ENCODE peak calls at places on chromosomes 7 and 10, in seven cellular contexts. T, B, W, Y, A, Z and J are unnamed samples. For H3K27me3 and H3K4me1, the result is how much of the 10 kb centered on the place peaks cover.

GRCh38 chr10:92517034-92517655 is 56.7 kb downstream of the IDE start:
- DNase-seq in A (no peak), B (peak), W (peak), T (no peak), Y (peak), Z (peak), J (peak)

GRCh38 chr7:48424731-48425130 is 253.5 kb downstream of the ABCA13 start:
- DNase-seq in Z (no peak), T (no peak), W (no peak), Y (no peak), B (peak), A (no peak), J (peak)

GRCh38 chr10:99330675-99330924 is 1.4 kb downstream of the CNNM1 start:
- DNase-seq in Z (no peak), A (no peak), W (no peak), B (no peak), T (no peak), Y (no peak), J (no peak)

GRCh38 chr10:4281207-4281825 is 496.3 kb upstream of the KLF6 start:
- DNase-seq in Z (no peak), A (no peak), W (no peak), B (no peak), Y (no peak), T (no peak), J (no peak)

GRCh38 chr10:13165177-13165576 is 3.8 kb downstream of the MCM10 start:
- DNase-seq in Y (no peak), Z (no peak), W (no peak), B (no peak), T (no peak), A (no peak), J (no peak)

GRCh38 chr7:38280707-38281106 is 7.3 kb upstream of the TARP start:
- DNase-seq in W (no peak), A (no peak), T (no peak), B (no peak), Y (no peak), Z (no peak), J (no peak)

GRCh38 chr7:36366005-36366583 is 23.6 kb upstream of the ANLN start:
- DNase-seq in T (no peak), A (no peak), W (no peak), B (no peak), Y (no peak), Z (no peak), J (no peak)

GRCh38 chr7:31340603-31341002 is at the start of gene NEUROD6:
- DNase-seq in T (no peak), B (no peak), W (no peak), Y (no peak), A (no peak), Z (no peak), J (no peak)

GRCh38 chr7:11328309-11328708 is 354.6 kb downstream of the PHF14 start:
- DNase-seq in Y (no peak), Z (no peak), T (no peak), B (peak), W (peak), A (no peak), J (no peak)

GRCh38 chr7:84195295-84196006 is 862 bp upstream of the SEMA3A start:
- DNase-seq in B (no peak), Y (no peak), A (no peak), T (no peak), W (no peak), Z (no peak), J (no peak)

GRCh38 chr7:105454058-105454739 is 65.5 kb upstream of the SRPK2 start:
- DNase-seq in A (no peak), T (no peak), B (no peak), Y (no peak), W (no peak), Z (no peak), J (no peak)

GRCh38 chr7:7805511-7806153 is 87.2 kb upstream of the RPA3 start:
- DNase-seq in Z (no peak), A (no peak), B (no peak), T (no peak), W (no peak), Y (no peak), J (no peak)

GRCh38 chr7:154973381-154973780 is 29.5 kb downstream of the PAXIP1 start:
- DNase-seq in B (no peak), Z (no peak), W (no peak), T (no peak), Y (no peak), A (no peak), J (no peak)

GRCh38 chr7:17302575-17303142 is 4.2 kb downstream of the AHR start:
- DNase-seq in Y (no peak), B (no peak), T (no peak), Z (no peak), W (no peak), A (no peak), J (no peak)

GRCh38 chr10:11367505-11367904 is 243.9 kb downstream of the USP6NL start:
- DNase-seq in A (no peak), W (no peak), Y (no peak), B (no peak), T (no peak), Z (no peak), J (no peak)

GRCh38 chr10:72328045-72328828 is 26.5 kb downstream of the DNAJB12 start:
- DNase-seq in Y (peak), W (peak), A (no peak), B (peak), Z (no peak), T (peak), J (peak)

GRCh38 chr7:77481615-77482014 is 55.5 kb upstream of the PTPN12 start:
- DNase-seq in B (no peak), W (peak), Z (no peak), T (no peak), A (no peak), Y (no peak), J (no peak)

GRCh38 chr7:7703427-7703826 is 15.0 kb downstream of the RPA3 start:
- DNase-seq in Z (no peak), W (no peak), B (no peak), A (no peak), T (no peak), Y (no peak), J (no peak)

GRCh38 chr10:101708870-101709269 is 13.9 kb upstream of the FBXW4 start:
- DNase-seq in W (no peak), Z (no peak), T (no peak), Y (no peak), A (no peak), B (no peak), J (no peak)

GRCh38 chr10:112852308-112852707 is 97.7 kb upstream of the TCF7L2 start:
- DNase-seq in Y (no peak), A (no peak), T (peak), Z (no peak), W (peak), B (no peak), J (no peak)

GRCh38 chr7:68925241-68925640 is 673.0 kb upstream of the AUTS2 start:
- DNase-seq in Y (no peak), A (no peak), T (no peak), Z (no peak), B (no peak), W (no peak), J (no peak)

GRCh38 chr7:37571806-37572205 is 111.8 kb upstream of the GPR141 start:
- DNase-seq in B (no peak), Y (no peak), W (no peak), A (no peak), Z (no peak), T (no peak), J (no peak)

GRCh38 chr7:112162161-112163020 is 43.8 kb downstream of the DOCK4 start:
- DNase-seq in A (no peak), B (peak), T (no peak), Z (no peak), Y (no peak), W (peak), J (peak)

GRCh38 chr10:63720072-63720537 is 198.9 kb downstream of the REEP3 start:
- DNase-seq in Y (peak), B (peak), Z (peak), W (peak), T (no peak), A (no peak), J (peak)

GRCh38 chr7:39407139-39407538 is 159.1 kb upstream of the YAE1 start:
- DNase-seq in T (no peak), B (peak), Y (no peak), A (no peak), Z (no peak), W (no peak), J (no peak)

GRCh38 chr10:22253578-22253882 is 35.7 kb upstream of the EBLN1 start:
- DNase-seq in T (peak), Z (peak), A (no peak), Y (no peak), B (no peak), W (peak), J (no peak)
- H3K4me3 ChIP-seq in T (peak), Z (peak), A (peak), Y (peak), B (peak), W (no peak), J (no peak)

DNA sequence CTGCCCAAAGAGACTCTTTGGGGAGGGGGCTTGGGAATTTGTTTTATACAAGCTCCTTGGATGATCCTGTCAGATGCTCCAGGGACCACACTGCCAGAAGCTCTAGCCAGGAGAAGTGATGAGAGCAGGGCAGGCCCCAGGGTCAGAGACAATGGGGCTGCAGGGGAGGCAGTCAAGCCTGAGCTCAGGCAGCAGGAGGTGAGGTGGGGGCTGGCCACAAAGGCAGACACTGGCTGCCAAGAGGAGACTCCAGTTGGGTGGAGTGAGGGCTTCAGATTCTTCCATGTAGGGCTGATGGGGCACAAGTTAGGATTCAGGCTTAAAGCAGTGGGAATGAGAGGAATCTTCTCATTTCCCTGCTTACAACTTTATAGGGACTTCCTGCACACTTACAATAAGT is 35.6 kb upstream of the LOXL4 start:
- DNase-seq in Z (no peak), A (no peak), Y (no peak), W (no peak), T (no peak), B (no peak), J (no peak)
- H3K27me3 ChIP-seq in Z (under half), A (under half), Y (under half), W (under half), T (under half), B (under half), J (under half)

GRCh38 chr10:43131906-43132305 is 6.3 kb upstream of the CSGALNACT2 start:
- DNase-seq in Z (no peak), B (no peak), W (no peak), A (no peak), Y (no peak), T (no peak), J (no peak)

GRCh38 chr10:43132796-43133195 is 5.4 kb upstream of the CSGALNACT2 start:
- DNase-seq in Z (no peak), T (no peak), A (no peak), Y (no peak), W (no peak), B (no peak), J (no peak)

GRCh38 chr10:43133196-43133808 is 4.9 kb upstream of the CSGALNACT2 start:
- DNase-seq in Y (no peak), A (no peak), W (no peak), T (no peak), B (no peak), Z (no peak), J (no peak)

GRCh38 chr10:43130756-43131155 is 7.5 kb upstream of the CSGALNACT2 start:
- DNase-seq in Y (no peak), T (no peak), A (no peak), B (no peak), Z (no peak), W (no peak), J (no peak)

DNA sequence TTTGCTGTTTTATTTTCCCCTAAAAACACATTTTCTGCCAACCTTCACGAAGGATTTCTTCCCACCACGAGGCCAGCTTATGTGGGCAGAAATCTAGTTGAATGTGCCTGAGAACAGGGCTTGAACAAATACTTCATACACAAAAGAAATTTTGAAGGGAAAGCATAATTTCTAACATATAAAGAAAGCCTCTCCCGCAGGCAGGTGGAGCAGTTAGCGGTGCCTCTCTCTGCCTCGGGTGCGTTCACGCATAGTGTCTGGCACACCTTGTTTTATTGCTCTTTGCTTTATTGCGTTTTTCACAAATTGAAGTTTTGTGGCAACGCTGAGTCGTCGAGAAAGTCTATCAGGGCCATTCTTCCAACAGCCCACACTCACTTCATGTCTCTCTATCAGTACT is 7.0 kb upstream of the CSGALNACT2 start:
- DNase-seq in A (no peak), Z (no peak), Y (no peak), T (no peak), W (no peak), B (no peak), J (no peak)
- H3K4me1 ChIP-seq in A (under half), Z (under half), Y (under half), T (under half), W (under half), B (under half), J (under half)

GRCh38 chr10:70694410-70695179 is 22.3 kb downstream of the ADAMTS14 start:
- DNase-seq in W (peak), Y (no peak), B (no peak), T (no peak), Z (no peak), A (no peak), J (no peak)

GRCh38 chr10:70692043-70692603 is 19.8 kb downstream of the ADAMTS14 start:
- DNase-seq in A (no peak), Z (no peak), Y (no peak), W (no peak), B (no peak), T (no peak), J (no peak)

GRCh38 chr10:70691601-70692000 is 19.3 kb downstream of the ADAMTS14 start:
- DNase-seq in W (no peak), Y (no peak), Z (no peak), T (no peak), B (no peak), A (no peak), J (no peak)

GRCh38 chr10:70695241-70696030 is 23.1 kb downstream of the ADAMTS14 start:
- DNase-seq in B (no peak), W (no peak), T (no peak), Y (no peak), A (no peak), Z (no peak), J (no peak)

DNA sequence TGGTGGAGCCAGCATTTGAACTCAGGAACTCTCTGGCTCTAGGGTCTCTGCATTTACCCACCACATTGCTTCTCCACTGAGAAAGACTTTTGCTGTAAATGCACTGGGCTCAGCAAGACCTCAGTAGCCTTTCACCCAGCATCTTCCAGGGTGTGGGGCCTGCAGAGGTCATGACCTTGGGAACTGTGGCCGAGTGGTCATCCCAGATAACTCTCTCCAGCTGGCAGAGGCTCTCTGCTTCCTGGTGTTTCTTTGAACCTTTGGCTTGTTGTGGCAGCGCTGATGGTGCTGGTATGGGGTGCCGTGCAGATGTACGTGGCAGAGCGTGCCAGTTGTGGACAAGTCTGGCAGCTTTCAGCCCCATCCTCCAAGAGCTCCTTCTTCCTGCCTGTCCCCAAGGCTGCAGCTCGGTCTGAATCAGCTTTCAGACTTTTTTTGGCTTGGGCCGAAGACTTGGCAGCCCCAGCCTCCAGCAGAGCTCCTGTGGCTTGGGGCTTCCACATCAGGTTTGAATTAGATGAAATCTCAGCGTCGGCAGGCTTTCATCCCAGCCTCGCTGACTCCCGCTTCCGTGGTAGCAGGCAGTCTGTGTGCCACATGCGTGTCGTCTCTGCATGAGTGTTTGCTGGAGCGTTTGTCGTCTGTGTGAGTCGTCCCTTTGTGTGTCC is 21.4 kb downstream of the ADAMTS14 start:
- DNase-seq in W (peak), T (no peak), B (no peak), A (no peak), Y (no peak), Z (peak), J (no peak)
- H3K4me3 ChIP-seq in W (no peak), T (no peak), B (no peak), A (no peak), Y (no peak), Z (no peak), J (no peak)

DNA sequence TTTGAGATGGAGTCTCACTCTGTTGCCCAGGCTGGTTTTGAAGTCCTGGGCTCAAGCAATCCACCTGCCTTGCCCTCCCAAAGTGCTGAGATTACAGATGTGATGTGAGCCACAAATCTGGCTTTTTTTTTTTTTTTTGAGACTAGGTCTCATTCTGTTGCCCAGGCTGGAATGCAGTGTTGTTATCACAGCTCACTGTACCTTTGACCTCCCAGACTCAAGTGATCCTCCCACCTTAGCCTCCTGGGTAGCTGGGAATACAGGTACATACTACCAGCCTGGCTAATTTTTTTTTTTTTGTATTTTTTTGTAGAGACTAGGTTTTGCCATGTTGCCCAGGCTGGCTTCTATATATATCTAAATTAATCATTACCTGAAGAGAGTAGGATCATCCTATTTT is 62.4 kb downstream of the HIF1AN start:
- DNase-seq in Y (no peak), W (no peak), A (no peak), B (no peak), T (no peak), Z (no peak), J (no peak)
- H3K27me3 ChIP-seq in Y (under half), W (under half), A (under half), B (under half), T (under half), Z (under half), J (under half)

GRCh38 chr7:101545441-101546190 is 83.5 kb downstream of the MYL10 start:
- DNase-seq in A (no peak), Z (no peak), B (no peak), W (no peak), Y (no peak), T (peak), J (no peak)

GRCh38 chr7:101543846-101544245 is 85.2 kb downstream of the MYL10 start:
- DNase-seq in Z (no peak), T (no peak), Y (no peak), A (no peak), B (no peak), W (no peak), J (no peak)

GRCh38 chr7:101547916-101548599 is 81.0 kb downstream of the MYL10 start:
- DNase-seq in Z (no peak), Y (no peak), W (no peak), A (peak), B (no peak), T (peak), J (peak)

GRCh38 chr7:101547022-101547915 is 81.8 kb downstream of the MYL10 start:
- DNase-seq in B (no peak), T (peak), W (no peak), Y (no peak), Z (no peak), A (no peak), J (peak)

DNA sequence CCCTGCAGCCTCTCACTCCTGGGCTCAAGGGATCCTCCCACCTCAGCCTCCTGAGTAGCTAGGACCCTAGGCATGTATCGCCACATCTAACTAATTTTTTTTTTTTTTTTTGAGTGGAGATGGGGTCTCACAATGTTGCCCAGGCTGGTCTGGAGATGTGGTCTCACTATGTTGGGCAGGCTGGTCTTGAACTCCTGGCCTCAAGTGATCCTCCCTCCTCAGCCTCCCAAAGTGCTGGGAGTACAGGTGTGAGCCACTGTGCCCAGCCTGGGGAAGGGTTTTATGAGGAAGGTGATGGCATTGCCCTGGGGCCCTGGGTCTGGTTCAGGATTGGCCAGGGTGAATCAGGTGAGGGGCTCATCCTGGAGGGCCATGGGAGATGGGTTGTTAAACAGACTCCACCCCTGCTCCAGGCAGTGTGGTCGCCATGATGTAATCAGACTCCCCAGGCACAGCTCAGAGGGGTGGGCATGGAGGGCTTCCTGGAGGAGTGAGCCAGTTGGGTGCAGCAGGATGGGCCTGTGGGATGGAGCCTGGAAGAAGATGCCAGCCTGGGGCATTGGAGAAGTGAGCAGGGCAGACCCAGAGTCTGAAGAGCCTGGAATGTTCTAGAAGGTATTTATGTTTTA is 82.7 kb downstream of the MYL10 start:
- DNase-seq in A (no peak), T (peak), W (no peak), Z (no peak), Y (no peak), B (no peak), J (no peak)
- H3K4me1 ChIP-seq in A (under half), T (under half), W (under half), Z (under half), Y (under half), B (under half), J (under half)

DNA sequence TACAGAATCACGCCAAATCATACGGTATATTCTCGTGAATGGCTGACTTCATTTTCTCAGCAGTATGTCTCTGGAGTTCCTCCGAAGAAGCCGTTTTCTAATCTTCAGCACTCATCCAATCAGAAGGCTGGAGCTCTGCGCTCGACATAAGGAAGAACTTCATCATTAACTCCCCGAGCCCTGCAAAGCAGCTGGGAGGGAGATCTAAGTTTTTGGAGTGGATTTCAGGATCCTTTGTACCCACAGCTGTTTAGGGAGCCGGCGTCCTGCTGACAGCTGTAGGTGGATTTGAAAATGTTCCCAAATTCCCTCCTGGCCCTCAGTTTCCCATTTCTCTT is 40.7 kb upstream of the SDK1 start:
- DNase-seq in T (no peak), B (no peak), Z (no peak), Y (no peak), W (no peak), A (no peak), J (no peak)
- H3K4me3 ChIP-seq in T (peak), B (no peak), Z (no peak), Y (peak), W (no peak), A (peak), J (peak)

DNA sequence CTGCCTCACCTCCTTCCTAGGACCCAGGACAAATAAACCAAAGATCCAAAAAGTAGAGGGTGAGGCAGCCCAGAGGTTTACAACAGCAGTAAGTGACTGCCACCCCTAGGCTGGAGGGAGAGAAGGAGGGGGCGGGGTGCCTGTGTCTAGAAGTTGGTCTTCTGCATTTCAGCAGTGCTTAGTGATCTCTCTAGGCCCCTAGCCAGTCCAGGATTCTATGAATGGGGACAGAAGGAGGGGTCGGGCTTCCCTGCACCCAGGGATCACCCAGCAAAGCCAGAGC is 62.8 kb upstream of the KDM7A start:
- DNase-seq in W (no peak), Z (no peak), B (no peak), Y (no peak), A (no peak), T (no peak), J (no peak)
- H3K27me3 ChIP-seq in W (under half), Z (under half), B (under half), Y (under half), A (under half), T (under half), J (under half)